ENCODE peak calls at places on chromosomes 3 and 15, in six cellular contexts. D is heart right ventricle, W is pancreas, R is heart left ventricle, I is mammary epithelial cell, V is ascending aorta. K is an unnamed sample.

GRCh38 chr3:117117188-117117936 is 407.8 kb downstream of the TUSC7 start:
- DNase-seq in D (no peak), W (no peak), R (no peak), I (no peak), V (no peak), K (no peak)

GRCh38 chr15:58932791-58933310 is 628 bp downstream of the SLTM start:
- DNase-seq in D (peak), W (no peak), R (no peak), I (no peak), V (no peak), K (no peak)

GRCh38 chr3:61563614-61564404 is 2.4 kb downstream of the PTPRG start:
- DNase-seq in D (peak), W (no peak), R (peak), I (no peak), V (no peak), K (no peak)

GRCh38 chr15:77657629-77658238 is 25.0 kb upstream of the LINGO1 start:
- DNase-seq in D (no peak), W (no peak), R (no peak), I (no peak), V (no peak), K (no peak)

GRCh38 chr15:82039871-82040270 is 5.9 kb downstream of the MEX3B start:
- DNase-seq in D (no peak), W (no peak), R (no peak), I (no peak), V (no peak), K (no peak)

GRCh38 chr3:175193815-175194518 is 334.8 kb downstream of the NAALADL2 start:
- DNase-seq in D (no peak), W (no peak), R (no peak), I (peak), V (no peak), K (peak)

GRCh38 chr3:141388823-141389617 is 20.7 kb downstream of the ZBTB38 start:
- DNase-seq in D (no peak), W (no peak), R (no peak), I (no peak), V (no peak), K (no peak)

GRCh38 chr15:85582719-85583089 is 202.3 kb downstream of the AKAP13 start:
- DNase-seq in D (peak), W (peak), R (peak), I (no peak), V (peak), K (no peak)

GRCh38 chr15:61075741-61076140 is 153.4 kb downstream of the RORA start:
- DNase-seq in D (no peak), W (no peak), R (no peak), I (no peak), V (no peak), K (no peak)

GRCh38 chr3:169980055-169980454 is 13.4 kb downstream of the SEC62 start:
- DNase-seq in D (no peak), W (no peak), R (no peak), I (no peak), V (no peak), K (no peak)

GRCh38 chr3:24968076-24968475 is 460.0 kb upstream of the RARB start:
- DNase-seq in D (no peak), W (no peak), R (no peak), I (no peak), V (no peak), K (no peak)

GRCh38 chr3:37145607-37146006 is 28.8 kb downstream of the LRRFIP2 start:
- DNase-seq in D (no peak), W (no peak), R (no peak), I (no peak), V (no peak), K (no peak)

GRCh38 chr15:63056843-63057242 is 14.3 kb downstream of the TPM1 start:
- DNase-seq in D (no peak), W (peak), R (peak), I (no peak), V (no peak), K (no peak)

GRCh38 chr15:101008158-101009139 is 89.3 kb downstream of the LRRK1 start:
- DNase-seq in D (peak), W (peak), R (peak), I (peak), V (peak), K (peak)

GRCh38 chr3:73409405-73409804 is 215.3 kb downstream of the PDZRN3 start:
- DNase-seq in D (no peak), W (no peak), R (no peak), I (no peak), V (no peak), K (no peak)

GRCh38 chr3:21705769-21706168 is 45.2 kb downstream of the ZNF385D start:
- DNase-seq in D (peak), W (peak), R (peak), I (peak), V (peak), K (no peak)

GRCh38 chr3:37764586-37764985 is 97.1 kb upstream of the CTDSPL start:
- DNase-seq in D (no peak), W (no peak), R (no peak), I (no peak), V (no peak), K (no peak)

DNA sequence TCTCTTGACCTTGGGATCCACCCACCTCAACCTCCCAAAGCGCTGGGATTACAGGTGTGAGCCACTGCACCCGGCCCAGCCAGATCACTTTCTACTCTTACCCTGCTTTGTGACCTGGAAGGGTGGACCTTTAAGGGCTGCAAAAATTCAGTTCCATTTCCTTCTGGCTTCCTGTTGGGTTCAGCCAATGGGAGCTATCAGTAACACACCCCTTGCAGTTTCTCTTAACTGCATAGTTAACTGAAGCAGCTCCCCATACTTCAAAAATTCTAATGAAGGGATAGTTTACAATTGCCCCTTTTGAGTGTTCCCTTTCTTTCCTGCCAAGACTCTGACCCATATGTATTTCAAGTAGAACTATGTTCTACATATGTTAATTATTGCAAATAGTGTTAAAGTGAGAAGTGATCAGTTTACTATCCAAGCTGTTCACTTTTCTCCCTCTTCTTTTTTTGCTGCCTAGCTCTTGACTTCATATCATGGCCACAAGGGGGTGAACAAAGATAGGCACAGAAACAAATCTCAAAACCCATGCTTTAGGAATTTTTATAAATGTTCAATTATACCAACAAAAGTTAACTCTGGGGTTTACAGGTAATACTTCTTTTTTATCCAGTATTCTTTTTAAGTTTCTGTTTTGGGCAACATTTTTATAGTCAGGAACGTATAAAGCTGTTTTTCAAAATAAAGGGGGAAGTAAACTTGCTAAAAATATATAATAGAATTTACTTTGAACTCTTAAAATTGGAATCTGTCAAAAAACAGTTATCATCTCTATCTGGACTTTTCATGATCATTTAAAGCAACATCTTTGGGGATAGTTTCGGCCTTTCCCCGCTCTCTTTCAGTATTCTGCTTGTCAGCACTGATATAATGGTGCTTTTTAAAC is 8.1 kb downstream of the PGBD4 start:
- DNase-seq in D (no peak), W (no peak), R (no peak), I (peak), V (no peak), K (no peak)
- TF ChIP-seq CTCF in D (no peak), W (peak), R (no peak), I (peak), V (no peak), K (peak)

DNA sequence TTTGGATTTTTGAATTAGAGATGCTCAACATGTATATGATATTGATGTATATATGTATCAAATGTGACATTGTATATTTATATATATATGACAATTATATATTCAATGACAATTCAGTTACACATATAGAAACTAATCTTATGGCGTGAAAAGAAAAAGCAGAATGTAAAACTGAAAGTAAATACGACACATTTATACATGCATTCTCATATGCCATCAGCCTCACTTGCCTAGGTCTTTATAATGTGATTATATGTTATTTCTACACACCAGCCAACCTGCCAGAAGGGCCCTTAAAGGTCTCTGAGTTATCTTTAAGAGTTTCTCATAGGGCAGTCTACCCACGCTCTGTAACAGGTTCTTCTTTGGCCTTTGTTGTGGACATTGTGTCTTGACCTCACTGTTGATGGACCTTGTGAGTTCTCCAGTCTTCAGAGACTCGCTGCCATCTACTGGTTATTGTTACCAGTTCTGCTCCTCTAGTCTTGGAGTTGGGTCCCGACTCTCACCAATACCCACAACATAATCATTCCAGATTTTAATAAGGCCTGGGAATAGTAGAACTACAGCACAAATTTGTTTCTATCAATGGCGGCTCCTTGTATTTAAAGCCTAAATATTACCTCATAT is 371.5 kb upstream of the GOLIM4 start:
- DNase-seq in D (peak), W (no peak), R (peak), I (peak), V (no peak), K (no peak)
- TF ChIP-seq CTCF in D (peak), W (no peak), R (peak), I (peak), V (no peak), K (peak)

GRCh38 chr3:157130881-157131251 is 29.1 kb downstream of the CCNL1 start:
- DNase-seq in D (no peak), W (no peak), R (no peak), I (no peak), V (no peak), K (no peak)
- TF ChIP-seq CTCF in D (no peak), W (no peak), R (no peak), I (no peak), V (no peak), K (no peak)

GRCh38 chr3:128863560-128863959 is 15.9 kb upstream of the ACAD9 start:
- DNase-seq in D (no peak), W (no peak), R (no peak), I (no peak), V (no peak), K (no peak)
- TF ChIP-seq CTCF in D (no peak), W (no peak), R (no peak), I (peak), V (no peak), K (peak)

GRCh38 chr3:40801276-40801675 is 276.5 kb downstream of the ZNF621 start:
- DNase-seq in D (no peak), W (no peak), R (no peak), I (peak), V (no peak), K (no peak)

GRCh38 chr3:40810813-40811212 is 286.1 kb downstream of the ZNF621 start:
- DNase-seq in D (no peak), W (no peak), R (no peak), I (no peak), V (no peak), K (no peak)

GRCh38 chr3:40803311-40803710 is 278.6 kb downstream of the ZNF621 start:
- DNase-seq in D (no peak), W (no peak), R (no peak), I (peak), V (no peak), K (no peak)

GRCh38 chr3:40800343-40800742 is 275.6 kb downstream of the ZNF621 start:
- DNase-seq in D (peak), W (no peak), R (peak), I (peak), V (peak), K (no peak)

GRCh38 chr3:40805456-40805855 is 280.7 kb downstream of the ZNF621 start:
- DNase-seq in D (no peak), W (no peak), R (no peak), I (no peak), V (no peak), K (no peak)
- TF ChIP-seq CTCF in D (no peak), W (no peak), R (no peak), I (no peak), V (no peak), K (no peak)

GRCh38 chr3:71069797-71070196 is 513.7 kb downstream of the FOXP1 start:
- DNase-seq in D (peak), W (peak), R (peak), I (peak), V (peak), K (peak)
- TF ChIP-seq CTCF in D (peak), W (no peak), R (peak), I (peak), V (peak), K (peak)

GRCh38 chr3:44337253-44337652 is 1.3 kb upstream of the TCAIM start:
- DNase-seq in D (no peak), W (no peak), R (no peak), I (no peak), V (no peak), K (no peak)
- TF ChIP-seq CTCF in D (no peak), W (no peak), R (no peak), I (peak), V (no peak), K (no peak)

GRCh38 chr3:12476238-12476897 is 7.9 kb upstream of the TSEN2 start:
- DNase-seq in D (no peak), W (no peak), R (no peak), I (no peak), V (no peak), K (no peak)

GRCh38 chr3:12478326-12478725 is 6.0 kb upstream of the TSEN2 start:
- DNase-seq in D (no peak), W (no peak), R (no peak), I (no peak), V (no peak), K (no peak)

GRCh38 chr3:12483364-12483763 is 916 bp upstream of the TSEN2 start:
- DNase-seq in D (no peak), W (no peak), R (no peak), I (no peak), V (no peak), K (no peak)

GRCh38 chr3:12477256-12477655 is 7.0 kb upstream of the TSEN2 start:
- DNase-seq in D (no peak), W (no peak), R (no peak), I (no peak), V (no peak), K (no peak)

GRCh38 chr3:12479919-12480425 is 4.3 kb upstream of the TSEN2 start:
- DNase-seq in D (peak), W (peak), R (peak), I (peak), V (no peak), K (no peak)
- TF ChIP-seq CTCF in D (peak), W (peak), R (peak), I (peak), V (peak), K (peak)